ENCODE peak calls at places on chromosomes 4 and X, in five cellular contexts. D, J, I, R and M are unnamed samples.

GRCh38 chrX:151178746-151179145 is 2.4 kb downstream of the GPR50 start:
- DNase-seq in D (no peak), J (no peak), I (no peak), R (no peak), M (no peak)

GRCh38 chrX:110569506-110569905 is 210.9 kb downstream of the RTL9 start:
- DNase-seq in D (no peak), J (no peak), I (no peak), R (no peak), M (no peak)

GRCh38 chr4:107619065-107619464 is 101.0 kb downstream of the PAPSS1 start:
- DNase-seq in D (no peak), J (peak), I (no peak), R (no peak), M (peak)

GRCh38 chr4:7217453-7218310 is 25.3 kb downstream of the SORCS2 start:
- DNase-seq in D (no peak), J (no peak), I (no peak), R (no peak), M (no peak)

GRCh38 chr4:99861120-99861905 is 32.9 kb downstream of the LAMTOR3 start:
- DNase-seq in D (no peak), J (no peak), I (no peak), R (no peak), M (no peak)

GRCh38 chrX:140274761-140275525 is 229.9 kb downstream of the SOX3 start:
- DNase-seq in D (no peak), J (no peak), I (no peak), R (no peak), M (no peak)

GRCh38 chrX:1661048-1661921 is 46.4 kb downstream of the ASMT start:
- DNase-seq in D (no peak), J (no peak), I (peak), R (no peak), M (peak)

GRCh38 chrX:46730765-46731164 is 28.2 kb downstream of the SLC9A7 start:
- DNase-seq in D (no peak), J (no peak), I (no peak), R (no peak), M (no peak)

GRCh38 chrX:15750611-15751159 is 12.6 kb downstream of the CA5B start:
- DNase-seq in D (no peak), J (peak), I (no peak), R (no peak), M (no peak)

GRCh38 chrX:39149761-39150160 is 348.5 kb downstream of the MID1IP1 start:
- DNase-seq in D (no peak), J (no peak), I (peak), R (peak), M (peak)

GRCh38 chr4:24321637-24322036 is 262.7 kb downstream of the DHX15 start:
- DNase-seq in D (no peak), J (no peak), I (no peak), R (no peak), M (no peak)